ENCODE peak calls at places on chromosomes 11 and 22, in nine cellular contexts. U, A, V, N, E, C, Y, I and D are unnamed samples.

GRCh38 chr11:70525466-70525865 is 127.1 kb downstream of the CTTN start:
- DNase-seq in U (no peak), A (no peak), V (no peak), N (no peak), E (no peak), C (no peak), Y (no peak), I (no peak), D (no peak)

GRCh38 chr22:26339755-26340154 is 89.3 kb upstream of the ASPHD2 start:
- DNase-seq in U (no peak), A (no peak), V (no peak), N (no peak), E (no peak), C (no peak), Y (no peak), I (no peak), D (no peak)

GRCh38 chr11:9254416-9254815 is 10.7 kb downstream of the DENND5A start:
- DNase-seq in U (no peak), A (no peak), V (no peak), N (no peak), E (no peak), C (no peak), Y (no peak), I (no peak), D (no peak)

GRCh38 chr11:1059759-1060158 is 14.9 kb upstream of the MUC2 start:
- DNase-seq in U (no peak), A (no peak), V (no peak), N (no peak), E (no peak), C (no peak), Y (no peak), I (no peak), D (no peak)

GRCh38 chr11:17459211-17459610 is 17.4 kb downstream of the ABCC8 start:
- DNase-seq in U (no peak), A (no peak), V (no peak), N (no peak), E (no peak), C (no peak), Y (peak), I (no peak), D (no peak)

GRCh38 chr11:2256293-2256913 is 14.0 kb downstream of the ASCL2 start:
- DNase-seq in U (no peak), A (no peak), V (no peak), N (no peak), E (no peak), C (no peak), Y (peak), I (peak), D (no peak)

GRCh38 chr11:59754494-59754858 is 700 bp upstream of the STX3 start:
- DNase-seq in U (no peak), A (no peak), V (no peak), N (no peak), E (no peak), C (peak), Y (no peak), I (peak), D (no peak)

GRCh38 chr11:6703247-6704063 is 20.3 kb upstream of the MRPL17 start:
- DNase-seq in U (peak), A (no peak), V (no peak), N (peak), E (peak), C (peak), Y (peak), I (peak), D (peak)

GRCh38 chr22:40857309-40857851 is 432 bp downstream of the XPNPEP3 start:
- DNase-seq in U (no peak), A (no peak), V (no peak), N (no peak), E (peak), C (peak), Y (peak), I (no peak), D (no peak)

GRCh38 chr11:25910090-25910489 is 421.8 kb upstream of the ANO3 start:
- DNase-seq in U (no peak), A (no peak), V (no peak), N (no peak), E (no peak), C (peak), Y (no peak), I (no peak), D (no peak)

GRCh38 chr11:113470233-113470632 is 5.0 kb downstream of the DRD2 start:
- DNase-seq in U (no peak), A (no peak), V (no peak), N (no peak), E (no peak), C (no peak), Y (no peak), I (no peak), D (no peak)

GRCh38 chr11:2791521-2792375 is 92.0 kb upstream of the KCNQ1OT1 start:
- DNase-seq in U (peak), A (no peak), V (no peak), N (no peak), E (no peak), C (no peak), Y (no peak), I (no peak), D (no peak)

GRCh38 chr22:25219948-25220442 is 556 bp downstream of the CRYBB2 start:
- DNase-seq in U (no peak), A (no peak), V (no peak), N (no peak), E (no peak), C (no peak), Y (peak), I (no peak), D (no peak)

GRCh38 chr22:32622762-32623147 is 148.1 kb downstream of the FBXO7 start:
- DNase-seq in U (no peak), A (no peak), V (no peak), N (no peak), E (no peak), C (no peak), Y (no peak), I (no peak), D (no peak)

GRCh38 chr22:50516068-50516467 is 8.0 kb downstream of the NCAPH2 start:
- DNase-seq in U (no peak), A (no peak), V (no peak), N (no peak), E (no peak), C (no peak), Y (no peak), I (no peak), D (no peak)

GRCh38 chr11:85595285-85595884 is 31.8 kb downstream of the DLG2 start:
- DNase-seq in U (peak), A (no peak), V (no peak), N (no peak), E (peak), C (peak), Y (peak), I (peak), D (no peak)

GRCh38 chr11:2796508-2797180 is 88.9 kb downstream of the CDKN1C start:
- DNase-seq in U (no peak), A (no peak), V (no peak), N (no peak), E (no peak), C (no peak), Y (no peak), I (no peak), D (no peak)

GRCh38 chr11:72673284-72673942 is 809 bp downstream of the PDE2A start:
- DNase-seq in U (no peak), A (no peak), V (no peak), N (no peak), E (no peak), C (no peak), Y (no peak), I (no peak), D (no peak)

GRCh38 chr11:36155770-36156485 is 133.3 kb downstream of the COMMD9 start:
- DNase-seq in U (no peak), A (no peak), V (no peak), N (no peak), E (peak), C (peak), Y (peak), I (no peak), D (no peak)

GRCh38 chr11:37142591-37142990 is 544.6 kb upstream of the RAG2 start:
- DNase-seq in U (no peak), A (no peak), V (no peak), N (no peak), E (no peak), C (no peak), Y (no peak), I (no peak), D (no peak)

GRCh38 chr22:40605676-40606250 is 30.8 kb downstream of the MRTFA start:
- DNase-seq in U (no peak), A (no peak), V (no peak), N (no peak), E (peak), C (peak), Y (no peak), I (no peak), D (no peak)

GRCh38 chr11:26753738-26754504 is 32.1 kb upstream of the SLC5A12 start:
- DNase-seq in U (no peak), A (no peak), V (no peak), N (peak), E (peak), C (peak), Y (peak), I (peak), D (peak)

GRCh38 chr11:93727985-93728791 is 13.1 kb downstream of the TAF1D start:
- DNase-seq in U (no peak), A (no peak), V (no peak), N (no peak), E (no peak), C (no peak), Y (no peak), I (no peak), D (no peak)

GRCh38 chr11:118265954-118266353 is 1.9 kb upstream of the MPZL2 start:
- DNase-seq in U (no peak), A (no peak), V (no peak), N (peak), E (no peak), C (no peak), Y (peak), I (no peak), D (no peak)

GRCh38 chr22:22032099-22032905 is 49.7 kb upstream of the TOP3B start:
- DNase-seq in U (no peak), A (no peak), V (no peak), N (no peak), E (no peak), C (no peak), Y (no peak), I (no peak), D (no peak)
- H3K4me3 ChIP-seq in U (no peak), A (no peak), V (no peak), N (no peak), E (no peak), C (no peak), Y (no peak), I (no peak), D (no peak)

GRCh38 chr22:38540731-38541130 is 29.3 kb downstream of the DMC1 start:
- DNase-seq in U (no peak), A (no peak), V (no peak), N (no peak), E (no peak), C (no peak), Y (no peak), I (no peak), D (no peak)
- H3K4me3 ChIP-seq in U (no peak), A (no peak), V (no peak), N (no peak), E (no peak), C (no peak), Y (no peak), I (no peak), D (no peak)

DNA sequence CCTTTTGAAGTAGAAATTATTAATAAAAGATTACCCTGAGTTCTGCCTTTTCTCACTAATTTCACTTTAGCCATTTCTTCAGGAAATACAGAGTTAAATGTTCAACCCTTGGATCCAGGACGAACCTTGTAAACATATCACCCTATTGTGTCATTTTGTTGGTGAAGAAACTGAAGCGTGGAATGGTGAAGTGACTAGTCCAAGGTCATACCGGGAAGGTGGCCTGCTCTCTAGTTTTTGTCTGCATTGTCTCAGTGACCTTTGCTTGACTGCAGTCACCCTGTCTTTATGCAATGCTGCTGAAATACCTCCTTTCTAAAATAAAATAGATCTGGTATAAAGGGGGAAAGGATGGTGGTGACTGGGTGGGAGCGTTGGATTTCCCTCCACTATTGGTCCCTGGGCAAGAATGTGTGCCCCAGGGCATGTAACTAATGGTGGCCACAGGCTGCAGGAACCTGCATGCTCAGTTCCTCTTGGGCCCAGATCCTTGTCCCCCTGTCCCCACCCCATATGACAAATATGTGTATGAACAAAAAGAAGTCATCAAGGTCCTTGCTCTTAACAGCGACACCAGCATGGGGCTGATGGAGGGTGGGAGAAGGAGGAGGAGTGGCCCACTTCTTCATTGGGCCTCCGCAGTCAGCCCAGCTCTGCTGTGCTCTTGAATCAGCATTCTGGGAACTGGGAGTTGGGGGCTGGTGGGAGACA is 977 bp upstream of the SORL1-AS1 start:
- DNase-seq in U (no peak), A (no peak), V (no peak), N (no peak), E (no peak), C (no peak), Y (no peak), I (no peak), D (no peak)
- H3K4me3 ChIP-seq in U (peak), A (no peak), V (no peak), N (peak), E (no peak), C (no peak), Y (no peak), I (peak), D (no peak)

GRCh38 chr11:64060861-64061444 is 25.2 kb downstream of the FLRT1 start:
- DNase-seq in U (peak), A (no peak), V (no peak), N (no peak), E (peak), C (peak), Y (no peak), I (peak), D (peak)
- H3K4me3 ChIP-seq in U (peak), A (peak), V (no peak), N (peak), E (peak), C (peak), Y (no peak), I (peak), D (peak)

GRCh38 chr11:12318791-12319733 is 58.3 kb upstream of the PARVA start:
- DNase-seq in U (no peak), A (no peak), V (no peak), N (no peak), E (no peak), C (peak), Y (no peak), I (peak), D (no peak)

GRCh38 chr11:12319734-12320387 is 57.5 kb upstream of the PARVA start:
- DNase-seq in U (no peak), A (no peak), V (no peak), N (no peak), E (no peak), C (no peak), Y (no peak), I (no peak), D (no peak)

GRCh38 chr11:12315024-12315423 is 62.3 kb upstream of the PARVA start:
- DNase-seq in U (no peak), A (no peak), V (no peak), N (no peak), E (no peak), C (no peak), Y (no peak), I (no peak), D (no peak)

GRCh38 chr11:12312132-12312531 is 65.2 kb upstream of the PARVA start:
- DNase-seq in U (no peak), A (no peak), V (no peak), N (no peak), E (no peak), C (no peak), Y (no peak), I (no peak), D (no peak)

GRCh38 chr11:12316432-12316831 is 60.9 kb upstream of the PARVA start:
- DNase-seq in U (no peak), A (no peak), V (no peak), N (no peak), E (no peak), C (no peak), Y (no peak), I (no peak), D (no peak)
- H3K4me3 ChIP-seq in U (no peak), A (no peak), V (no peak), N (no peak), E (no peak), C (no peak), Y (no peak), I (no peak), D (no peak)

GRCh38 chr11:34926101-34926830 is 9.8 kb downstream of the PDHX start:
- DNase-seq in U (peak), A (no peak), V (no peak), N (no peak), E (peak), C (peak), Y (peak), I (peak), D (peak)
- H3K4me3 ChIP-seq in U (peak), A (no peak), V (no peak), N (no peak), E (no peak), C (peak), Y (no peak), I (no peak), D (no peak)

DNA sequence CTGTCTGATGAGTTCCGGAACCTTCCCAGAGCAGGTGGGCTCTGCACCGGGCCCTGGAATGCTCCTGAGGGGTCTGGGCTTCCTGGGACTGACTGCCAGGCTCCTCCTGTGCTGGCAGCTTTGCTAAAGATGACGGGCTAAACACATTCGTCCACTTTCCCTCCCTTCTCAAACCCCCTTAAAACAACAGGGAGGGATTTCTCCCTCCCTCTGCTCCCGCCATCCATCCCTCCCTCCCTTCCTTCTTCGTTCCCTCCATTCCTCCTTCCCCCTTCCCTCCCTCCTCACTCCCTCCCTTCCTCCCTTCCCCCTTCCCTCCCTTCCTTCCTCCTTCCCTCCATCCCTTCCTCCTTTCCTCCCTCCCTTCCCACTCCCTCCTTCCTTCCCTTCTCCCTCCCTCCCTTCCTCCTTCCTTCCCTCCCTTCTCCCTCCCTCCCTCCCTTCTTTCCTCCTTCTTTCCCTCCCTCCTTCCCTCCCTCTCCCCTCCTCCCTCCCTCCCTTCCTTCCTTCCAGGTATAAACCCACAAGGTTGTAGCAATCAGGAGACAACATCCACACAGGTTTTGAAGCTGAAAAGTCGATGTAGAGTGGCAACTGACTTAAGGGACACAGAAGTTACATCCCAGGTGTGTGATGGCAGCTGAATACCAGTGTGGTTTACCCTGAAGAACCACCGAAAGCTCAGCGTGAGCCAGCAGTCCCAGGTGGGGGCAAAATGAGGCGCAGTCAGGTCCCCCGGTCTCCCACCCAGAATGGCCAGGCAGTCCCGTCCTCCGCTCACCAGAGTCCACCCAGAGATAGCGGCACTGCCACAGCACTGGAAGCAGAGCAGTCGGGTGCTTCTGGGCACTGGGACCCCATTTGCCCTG is 18.7 kb upstream of the MGAT3 start:
- DNase-seq in U (no peak), A (no peak), V (no peak), N (no peak), E (no peak), C (no peak), Y (no peak), I (no peak), D (no peak)
- H3K4me3 ChIP-seq in U (no peak), A (peak), V (peak), N (peak), E (no peak), C (no peak), Y (no peak), I (no peak), D (no peak)

GRCh38 chr22:44642096-44642644 is 59.8 kb upstream of the PRR5 start:
- DNase-seq in U (no peak), A (no peak), V (no peak), N (no peak), E (no peak), C (no peak), Y (no peak), I (no peak), D (no peak)

GRCh38 chr22:44640618-44641155 is 61.3 kb upstream of the PRR5 start:
- DNase-seq in U (no peak), A (no peak), V (no peak), N (no peak), E (no peak), C (no peak), Y (no peak), I (no peak), D (no peak)

GRCh38 chr22:44638966-44639739 is 62.9 kb upstream of the PRR5 start:
- DNase-seq in U (no peak), A (no peak), V (no peak), N (peak), E (no peak), C (peak), Y (no peak), I (peak), D (no peak)

GRCh38 chr22:44645083-44645482 is 56.9 kb upstream of the PRR5 start:
- DNase-seq in U (no peak), A (no peak), V (no peak), N (no peak), E (no peak), C (no peak), Y (no peak), I (no peak), D (no peak)

GRCh38 chr22:44639891-44640617 is 62.0 kb upstream of the PRR5 start:
- DNase-seq in U (no peak), A (no peak), V (no peak), N (no peak), E (no peak), C (no peak), Y (no peak), I (no peak), D (no peak)
- H3K4me3 ChIP-seq in U (no peak), A (no peak), V (no peak), N (no peak), E (no peak), C (no peak), Y (no peak), I (no peak), D (no peak)

GRCh38 chr22:42439021-42439420 is 6.8 kb upstream of the NFAM1 start:
- DNase-seq in U (no peak), A (no peak), V (no peak), N (no peak), E (no peak), C (no peak), Y (no peak), I (no peak), D (no peak)
- H3K4me3 ChIP-seq in U (no peak), A (no peak), V (no peak), N (no peak), E (no peak), C (no peak), Y (no peak), I (no peak), D (no peak)